ENCODE peak calls at places on chromosomes 4 and X, in four cellular contexts. One of them, this sample, is unnamed.
A peak's percentile ranks its signal among the peaks of the same experiment; 100 is the strongest.

GRCh38 chr4:159096434-159096833 is 6.4 kb upstream of the RAPGEF2 start:
- DNase-seq in CD8-positive, alpha-beta T cell: no peak
- DNase-seq in small intestine: no peak
- DNase-seq in T-helper 17 cell: no peak
- DNase-seq in this sample: no peak

GRCh38 chr4:66048861-66049260 is 378.6 kb upstream of the EPHA5 start:
- DNase-seq in small intestine: no peak
- DNase-seq in CD8-positive, alpha-beta T cell: no peak
- DNase-seq in T-helper 17 cell: no peak
- DNase-seq in this sample: no peak

GRCh38 chr4:78213218-78213617 is 156.1 kb downstream of the FRAS1 start:
- DNase-seq in small intestine: peak; percentile 46
- DNase-seq in CD8-positive, alpha-beta T cell: no peak
- DNase-seq in T-helper 17 cell: no peak
- DNase-seq in this sample: no peak

GRCh38 chr4:39721788-39722187 is 23.9 kb downstream of the UBE2K start:
- DNase-seq in T-helper 17 cell: no peak
- DNase-seq in small intestine: no peak
- DNase-seq in CD8-positive, alpha-beta T cell: no peak
- DNase-seq in this sample: no peak

GRCh38 chr4:153205028-153205648 is 895 bp downstream of the TRIM2 start:
- DNase-seq in CD8-positive, alpha-beta T cell: peak; percentile 37
- DNase-seq in small intestine: peak; percentile 94
- DNase-seq in T-helper 17 cell: peak; percentile 46
- DNase-seq in this sample: peak; percentile 48

GRCh38 chr4:138242076-138242829 is at the start of gene SLC7A11:
- DNase-seq in T-helper 17 cell: no peak
- DNase-seq in CD8-positive, alpha-beta T cell: peak; percentile 21
- DNase-seq in small intestine: peak; percentile 90
- DNase-seq in this sample: no peak

GRCh38 chr4:182010876-182011275 is 232.3 kb upstream of the TENM3 start:
- DNase-seq in small intestine: no peak
- DNase-seq in CD8-positive, alpha-beta T cell: no peak
- DNase-seq in T-helper 17 cell: no peak
- DNase-seq in this sample: no peak

GRCh38 chr4:109921384-109921808 is 8.7 kb downstream of the EGF start:
- DNase-seq in small intestine: no peak
- DNase-seq in T-helper 17 cell: no peak
- DNase-seq in CD8-positive, alpha-beta T cell: no peak
- DNase-seq in this sample: no peak

GRCh38 chr4:148333265-148333664 is 108.9 kb downstream of the NR3C2 start:
- DNase-seq in CD8-positive, alpha-beta T cell: no peak
- DNase-seq in T-helper 17 cell: no peak
- DNase-seq in small intestine: no peak
- DNase-seq in this sample: no peak

GRCh38 chr4:142474398-142475087 is 371.6 kb downstream of the INPP4B start:
- DNase-seq in small intestine: peak; percentile 73
- DNase-seq in CD8-positive, alpha-beta T cell: no peak
- DNase-seq in T-helper 17 cell: no peak
- DNase-seq in this sample: no peak

GRCh38 chr4:43242611-43243010 is 350.1 kb downstream of the GRXCR1 start:
- DNase-seq in T-helper 17 cell: no peak
- DNase-seq in small intestine: no peak
- DNase-seq in CD8-positive, alpha-beta T cell: no peak
- DNase-seq in this sample: no peak

GRCh38 chrX:1205681-1206611 is 6.5 kb downstream of the CRLF2 start:
- DNase-seq in small intestine: peak; percentile 73
- DNase-seq in CD8-positive, alpha-beta T cell: peak; percentile 29
- DNase-seq in T-helper 17 cell: no peak
- DNase-seq in this sample: peak; percentile 85

GRCh38 chr4:131091896-131092295 is 1995.9 kb downstream of the C4orf33 start:
- DNase-seq in CD8-positive, alpha-beta T cell: no peak
- DNase-seq in T-helper 17 cell: no peak
- DNase-seq in small intestine: peak; percentile 1
- DNase-seq in this sample: no peak

GRCh38 chr4:74016068-74016467 is 17.6 kb upstream of the CXCL5 start:
- DNase-seq in CD8-positive, alpha-beta T cell: no peak
- DNase-seq in small intestine: no peak
- DNase-seq in T-helper 17 cell: no peak
- DNase-seq in this sample: no peak

GRCh38 chr4:95432466-95432865 is 116.3 kb downstream of the UNC5C start:
- DNase-seq in small intestine: no peak
- DNase-seq in T-helper 17 cell: no peak
- DNase-seq in CD8-positive, alpha-beta T cell: no peak
- DNase-seq in this sample: no peak

GRCh38 chr4:155734065-155734464 is 24.8 kb upstream of the GUCY1B1 start:
- DNase-seq in CD8-positive, alpha-beta T cell: no peak
- DNase-seq in T-helper 17 cell: no peak
- DNase-seq in small intestine: no peak
- DNase-seq in this sample: no peak

GRCh38 chr4:176451441-176451840 is 131.7 kb downstream of the SPCS3 start:
- DNase-seq in small intestine: no peak
- DNase-seq in CD8-positive, alpha-beta T cell: no peak
- DNase-seq in T-helper 17 cell: no peak
- DNase-seq in this sample: no peak

GRCh38 chr4:38621004-38621684 is 42.9 kb upstream of the KLF3 start:
- DNase-seq in small intestine: peak; percentile 95
- DNase-seq in CD8-positive, alpha-beta T cell: no peak
- DNase-seq in T-helper 17 cell: no peak
- DNase-seq in this sample: no peak

GRCh38 chrX:144717682-144718081 is 529.6 kb upstream of the SPANXN1 start:
- DNase-seq in small intestine: no peak
- DNase-seq in T-helper 17 cell: no peak
- DNase-seq in CD8-positive, alpha-beta T cell: no peak
- DNase-seq in this sample: no peak
- H3K9me3 ChIP-seq in small intestine: no peaks in the 10 kb centered on the region
- H3K9me3 ChIP-seq in T-helper 17 cell: no peaks in the 10 kb centered on the region
- H3K9me3 ChIP-seq in CD8-positive, alpha-beta T cell: no peaks in the 10 kb centered on the region
- H3K9me3 ChIP-seq in this sample: peaks cover 5% of the 10 kb centered on the region

DNA sequence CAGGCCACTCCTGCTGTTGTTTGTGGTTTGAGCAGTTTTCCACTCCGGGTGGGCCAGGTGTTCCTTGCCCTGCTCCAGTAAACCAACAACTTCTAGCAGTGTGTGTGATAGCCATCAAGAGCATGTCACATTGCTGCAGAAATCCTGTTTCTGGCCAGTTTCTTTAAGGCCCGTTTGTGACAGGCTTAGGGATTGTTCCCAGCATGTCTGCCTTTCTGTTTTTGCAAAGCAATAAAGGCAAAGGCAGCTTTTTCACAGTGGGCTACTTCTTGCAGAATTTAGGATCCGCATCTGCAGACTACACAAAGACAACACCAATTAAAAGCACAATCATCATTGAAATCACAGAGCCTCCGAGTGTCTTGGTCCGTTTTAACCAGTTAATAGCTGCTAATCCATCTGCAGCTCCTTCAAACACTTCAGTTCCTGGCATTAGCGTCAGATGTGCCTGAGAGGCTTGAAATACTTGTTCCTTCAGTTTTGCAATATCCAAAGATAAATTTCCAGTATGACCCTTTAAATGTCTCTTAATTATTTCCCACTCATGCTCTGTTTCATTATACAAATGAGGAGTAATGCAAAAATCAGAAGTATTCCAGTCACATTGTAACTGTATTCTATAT is 65.1 kb downstream of the ADAM29 start:
- DNase-seq in T-helper 17 cell: no peak
- DNase-seq in CD8-positive, alpha-beta T cell: no peak
- DNase-seq in small intestine: no peak
- DNase-seq in this sample: no peak
- H3K9me3 ChIP-seq in T-helper 17 cell: no peaks in the 10 kb centered on the region
- H3K9me3 ChIP-seq in CD8-positive, alpha-beta T cell: peaks cover 5% of the 10 kb centered on the region
- H3K9me3 ChIP-seq in small intestine: peaks cover 2% of the 10 kb centered on the region
- H3K9me3 ChIP-seq in this sample: peaks cover 7% of the 10 kb centered on the region

GRCh38 chr4:97942951-97943350 is 200.3 kb downstream of the STPG2 start:
- DNase-seq in T-helper 17 cell: no peak
- DNase-seq in CD8-positive, alpha-beta T cell: no peak
- DNase-seq in small intestine: no peak
- DNase-seq in this sample: no peak

GRCh38 chr4:97942137-97942536 is 201.1 kb downstream of the STPG2 start:
- DNase-seq in T-helper 17 cell: no peak
- DNase-seq in CD8-positive, alpha-beta T cell: no peak
- DNase-seq in small intestine: no peak
- DNase-seq in this sample: no peak

DNA sequence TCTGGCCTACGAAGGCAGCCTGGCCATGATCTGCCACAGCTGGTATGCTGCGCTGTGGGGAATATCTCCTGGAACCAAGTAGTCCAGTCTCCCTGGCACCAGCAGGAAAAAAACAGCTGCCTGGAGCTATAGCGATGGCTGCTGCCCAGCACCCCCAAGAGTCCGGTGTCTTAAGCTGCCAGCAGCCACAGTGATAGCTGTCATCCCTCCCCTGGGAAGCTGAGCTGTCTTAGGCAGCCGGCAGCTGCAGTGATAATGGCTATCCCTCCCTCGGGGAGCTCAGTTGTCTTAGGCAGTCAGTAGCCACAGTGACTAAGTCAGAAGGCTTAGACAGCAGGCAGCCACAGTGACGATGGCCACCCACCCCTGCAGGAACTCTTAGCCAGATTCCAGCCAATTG is 205.1 kb downstream of the STPG2 start:
- DNase-seq in T-helper 17 cell: no peak
- DNase-seq in small intestine: no peak
- DNase-seq in CD8-positive, alpha-beta T cell: no peak
- DNase-seq in this sample: no peak
- H3K9me3 ChIP-seq in T-helper 17 cell: peaks cover 3% of the 10 kb centered on the region
- H3K9me3 ChIP-seq in small intestine: peaks cover 3% of the 10 kb centered on the region
- H3K9me3 ChIP-seq in CD8-positive, alpha-beta T cell: no peaks in the 10 kb centered on the region
- H3K9me3 ChIP-seq in this sample: peaks cover 6% of the 10 kb centered on the region

DNA sequence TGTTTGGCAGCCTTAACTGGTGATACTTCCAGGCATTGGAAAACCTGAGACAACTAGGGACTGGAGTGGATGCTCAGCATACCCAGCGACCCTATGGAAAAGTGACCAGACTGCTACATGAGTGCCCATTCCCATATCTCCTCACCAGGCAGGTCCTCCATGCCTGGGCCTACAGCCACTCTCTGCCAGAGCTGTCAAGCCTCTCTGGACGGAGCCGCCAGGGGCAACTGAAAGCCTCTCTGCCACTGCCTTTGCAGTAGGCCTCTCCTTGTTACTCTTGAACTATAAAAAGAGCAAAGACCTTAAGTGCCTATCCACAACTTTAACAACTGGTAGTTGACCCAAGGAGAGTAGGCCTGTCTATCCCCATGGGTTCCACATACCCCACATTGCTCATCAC is 20.2 kb upstream of the FAAH2 start:
- DNase-seq in small intestine: no peak
- DNase-seq in CD8-positive, alpha-beta T cell: no peak
- DNase-seq in T-helper 17 cell: no peak
- DNase-seq in this sample: no peak
- H3K9me3 ChIP-seq in small intestine: no peaks in the 10 kb centered on the region
- H3K9me3 ChIP-seq in CD8-positive, alpha-beta T cell: no peaks in the 10 kb centered on the region
- H3K9me3 ChIP-seq in T-helper 17 cell: no peaks in the 10 kb centered on the region
- H3K9me3 ChIP-seq in this sample: peaks cover 4% of the 10 kb centered on the region

GRCh38 chr4:7448036-7448435 is 13.3 kb upstream of the PSAPL1 start:
- DNase-seq in T-helper 17 cell: no peak
- DNase-seq in small intestine: no peak
- DNase-seq in CD8-positive, alpha-beta T cell: no peak
- DNase-seq in this sample: no peak
- H3K9me3 ChIP-seq in T-helper 17 cell: no peaks in the 10 kb centered on the region
- H3K9me3 ChIP-seq in small intestine: no peaks in the 10 kb centered on the region
- H3K9me3 ChIP-seq in CD8-positive, alpha-beta T cell: no peaks in the 10 kb centered on the region
- H3K9me3 ChIP-seq in this sample: no peaks in the 10 kb centered on the region